ENCODE peak calls at places on chromosomes 12 and 14, in four cellular contexts. R, A, Z and J are unnamed samples.

GRCh38 chr12:85036241-85036707 is at the start of the genes LRRIQ1 and TSPAN19:
- DNase-seq in R (no peak), A (peak), Z (no peak), J (peak)

GRCh38 chr12:132171968-132172521 is 27.8 kb downstream of the NOC4L start:
- DNase-seq in R (no peak), A (no peak), Z (no peak), J (no peak)

GRCh38 chr14:68195126-68195525 is 375.5 kb downstream of the RAD51B start:
- DNase-seq in R (no peak), A (no peak), Z (no peak), J (no peak)

GRCh38 chr12:112406519-112407488 is 2.6 kb downstream of the RPL6 start:
- DNase-seq in R (no peak), A (no peak), Z (no peak), J (peak)

GRCh38 chr14:58138719-58139482 is 13.1 kb downstream of the ARMH4 start:
- DNase-seq in R (no peak), A (no peak), Z (no peak), J (no peak)

GRCh38 chr12:83893101-83893500 is 1019.5 kb downstream of the SLC6A15 start:
- DNase-seq in R (no peak), A (no peak), Z (no peak), J (no peak)

GRCh38 chr12:107760207-107760816 is 625 bp downstream of the PRDM4 start:
- DNase-seq in R (no peak), A (peak), Z (peak), J (peak)

GRCh38 chr14:52802597-52802996 is 11.2 kb upstream of the GNPNAT1 start:
- DNase-seq in R (no peak), A (no peak), Z (no peak), J (no peak)

GRCh38 chr12:93624595-93625294 is 52.3 kb downstream of the SOCS2 start:
- DNase-seq in R (no peak), A (no peak), Z (no peak), J (no peak)

GRCh38 chr12:67937822-67938221 is 51.4 kb upstream of the IFNG-AS1 start:
- DNase-seq in R (no peak), A (no peak), Z (no peak), J (no peak)

GRCh38 chr12:104167519-104168458 is 29.8 kb upstream of the NFYB start:
- DNase-seq in R (no peak), A (no peak), Z (no peak), J (no peak)

GRCh38 chr12:45887544-45887943 is 102.8 kb downstream of the SCAF11 start:
- DNase-seq in R (no peak), A (no peak), Z (no peak), J (no peak)

GRCh38 chr12:130626601-130627000 is 89.5 kb downstream of the RIMBP2 start:
- DNase-seq in R (no peak), A (no peak), Z (no peak), J (no peak)

GRCh38 chr14:87066221-87066817 is 926.7 kb downstream of the GALC start:
- DNase-seq in R (no peak), A (no peak), Z (peak), J (no peak)

GRCh38 chr14:23640524-23641141 is 4.5 kb downstream of the DHRS2 start:
- DNase-seq in R (no peak), A (peak), Z (no peak), J (no peak)

GRCh38 chr12:120397827-120398563 is 29.0 kb upstream of the MSI1 start:
- DNase-seq in R (no peak), A (no peak), Z (no peak), J (no peak)

GRCh38 chr14:52769889-52770288 is 21.5 kb downstream of the GNPNAT1 start:
- DNase-seq in R (no peak), A (no peak), Z (no peak), J (no peak)

GRCh38 chr12:106123110-106123509 is 15.6 kb downstream of the NUAK1 start:
- DNase-seq in R (no peak), A (no peak), Z (no peak), J (no peak)

GRCh38 chr12:6476496-6476895 is 6.0 kb upstream of the VAMP1 start:
- DNase-seq in R (no peak), A (no peak), Z (no peak), J (no peak)

GRCh38 chr12:78703820-78704525 is 160.6 kb upstream of the SYT1 start:
- DNase-seq in R (no peak), A (no peak), Z (no peak), J (no peak)

GRCh38 chr14:31024042-31024480 is 1.4 kb upstream of the AP4S1 start:
- DNase-seq in R (no peak), A (no peak), Z (no peak), J (no peak)

GRCh38 chr14:69281450-69282169 is 21.7 kb downstream of the GALNT16 start:
- DNase-seq in R (no peak), A (no peak), Z (no peak), J (no peak)

GRCh38 chr12:41891226-41891625 is 253.4 kb downstream of the GXYLT1 start:
- DNase-seq in R (no peak), A (no peak), Z (no peak), J (no peak)

GRCh38 chr14:63672417-63673180 is 30.9 kb upstream of the WDR89 start:
- DNase-seq in R (no peak), A (no peak), Z (no peak), J (no peak)

GRCh38 chr14:20652996-20653975 is 11.8 kb upstream of the OR6S1 start:
- DNase-seq in R (no peak), A (peak), Z (peak), J (no peak)

GRCh38 chr14:77979666-77980351 is 179.9 kb downstream of the ADCK1 start:
- DNase-seq in R (no peak), A (no peak), Z (peak), J (no peak)

GRCh38 chr12:69630191-69630590 is 19.5 kb upstream of the LRRC10 start:
- DNase-seq in R (no peak), A (no peak), Z (peak), J (no peak)

GRCh38 chr14:66082009-66082408 is 404.2 kb upstream of the CCDC196 start:
- DNase-seq in R (no peak), A (no peak), Z (no peak), J (no peak)

GRCh38 chr12:45577844-45578399 is 151.6 kb upstream of the ARID2 start:
- DNase-seq in R (no peak), A (no peak), Z (no peak), J (no peak)

GRCh38 chr12:77932216-77932615 is 101.5 kb downstream of the NAV3 start:
- DNase-seq in R (no peak), A (no peak), Z (peak), J (no peak)

DNA sequence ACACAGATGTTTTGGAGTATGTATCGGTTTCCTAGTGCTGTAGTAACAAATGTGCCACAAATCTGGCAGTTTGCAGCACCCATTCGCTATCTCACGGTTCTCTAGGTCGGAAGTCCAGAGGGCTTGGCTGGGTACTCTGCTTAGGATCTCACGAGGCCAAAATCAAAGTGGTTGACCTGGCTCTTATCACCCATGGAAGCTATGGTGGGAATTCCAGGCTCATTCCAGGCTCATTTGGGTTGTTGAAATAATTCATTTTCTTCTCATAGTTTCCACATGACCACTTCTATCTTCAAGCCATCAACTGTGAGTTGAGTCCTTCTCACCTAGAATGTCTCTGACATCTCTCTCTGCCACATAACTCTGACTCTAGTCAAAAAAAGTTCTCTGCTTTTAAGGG is 431.0 kb upstream of the TMPO start:
- DNase-seq in R (no peak), A (no peak), Z (no peak), J (no peak)
- H3K4me3 ChIP-seq in R (no peak), A (no peak), Z (no peak), J (no peak)

GRCh38 chr12:12975322-12976077 is 23.5 kb upstream of the GPRC5D start:
- DNase-seq in R (no peak), A (no peak), Z (peak), J (no peak)
- TF ChIP-seq CTCF in R (peak), A (no peak), Z (peak), J (no peak)

GRCh38 chr12:87929346-87929745 is 99.9 kb downstream of the C12orf50 start:
- DNase-seq in R (no peak), A (no peak), Z (no peak), J (no peak)

GRCh38 chr12:87924149-87924548 is 105.1 kb downstream of the C12orf50 start:
- DNase-seq in R (no peak), A (no peak), Z (no peak), J (no peak)

GRCh38 chr12:87922721-87923120 is 106.5 kb downstream of the C12orf50 start:
- DNase-seq in R (no peak), A (no peak), Z (no peak), J (no peak)

GRCh38 chr12:87928046-87928445 is 101.2 kb downstream of the C12orf50 start:
- DNase-seq in R (no peak), A (no peak), Z (no peak), J (no peak)

GRCh38 chr12:87923361-87923760 is 105.8 kb downstream of the C12orf50 start:
- DNase-seq in R (no peak), A (no peak), Z (no peak), J (no peak)
- TF ChIP-seq POLR2A in R (no peak), A (no peak), Z (no peak), J (no peak)

GRCh38 chr14:105486333-105486973 is at the start of gene CRIP1:
- DNase-seq in R (no peak), A (no peak), Z (no peak), J (peak)
- H3K4me3 ChIP-seq in R (peak), A (peak), Z (no peak), J (peak)

GRCh38 chr12:39503445-39503844 is 60.5 kb upstream of the KIF21A start:
- DNase-seq in R (no peak), A (no peak), Z (no peak), J (no peak)
- TF ChIP-seq CTCF in R (no peak), A (no peak), Z (no peak), J (no peak)

GRCh38 chr14:50619569-50620141 is 48.5 kb downstream of the SAV1 start:
- DNase-seq in R (no peak), A (no peak), Z (peak), J (no peak)

GRCh38 chr14:50620341-50620740 is 47.8 kb downstream of the SAV1 start:
- DNase-seq in R (no peak), A (no peak), Z (no peak), J (no peak)

GRCh38 chr14:50622978-50623377 is 45.1 kb downstream of the SAV1 start:
- DNase-seq in R (no peak), A (no peak), Z (no peak), J (no peak)

GRCh38 chr14:50624447-50624846 is 43.7 kb downstream of the SAV1 start:
- DNase-seq in R (no peak), A (no peak), Z (no peak), J (no peak)
- TF ChIP-seq POLR2A in R (no peak), A (no peak), Z (no peak), J (no peak)